ENCODE peak calls at places on chromosomes 11 and 22, in eight cellular contexts. S is esophagus squamous epithelium, C is pancreas, K is cardiac muscle cell, A is HCT116, X is thyroid gland, U is adrenal gland, Y is A549. G is an unnamed sample.

GRCh38 chr22:50060441-50061140 is 2.5 kb upstream of the TTLL8 start:
- DNase-seq in A (no peak), K (no peak), U (no peak), S (no peak), Y (no peak), C (peak; percentile 64), X (peak; percentile 11), G (no peak)

GRCh38 chr11:35304393-35304790 is 115.0 kb downstream of the SLC1A2 start:
- DNase-seq in A (no peak), X (no peak), Y (peak; percentile 24), K (no peak), U (no peak), C (no peak), S (no peak), G (no peak)

GRCh38 chr22:18997925-18998315 is 61.8 kb upstream of the PRODH start:
- DNase-seq in K (no peak), C (no peak), A (no peak), S (no peak), X (peak; percentile 71), U (no peak), Y (no peak), G (no peak)

GRCh38 chr22:29654420-29654819 is 51.0 kb downstream of the NF2 start:
- DNase-seq in U (no peak), S (no peak), Y (no peak), C (no peak), A (no peak), X (no peak), K (no peak), G (no peak)

GRCh38 chr22:46439576-46440465 is 97.6 kb downstream of the CELSR1 start:
- DNase-seq in S (no peak), A (no peak), K (no peak), X (peak; percentile 73), C (no peak), U (no peak), Y (no peak), G (no peak)

GRCh38 chr22:23180893-23181762 is 819 bp downstream of the BCR start:
- DNase-seq in Y (no peak), X (no peak), U (no peak), A (no peak), K (peak; percentile 30), S (no peak), C (peak; percentile 51), G (peak; percentile 26)

GRCh38 chr22:22130956-22131355 is 113.6 kb upstream of the VPREB1 start:
- DNase-seq in Y (no peak), C (no peak), S (no peak), X (no peak), U (no peak), K (no peak), A (no peak), G (no peak)

GRCh38 chr11:62601364-62602140 is at the start of gene MTA2:
- DNase-seq in Y (peak; percentile 87), X (peak; percentile 99), S (peak; percentile 92), C (peak; percentile 99), U (peak; percentile 98), K (peak; percentile 99), A (peak; percentile 95), G (peak; percentile 99)

GRCh38 chr22:20234314-20234682 is 33.8 kb downstream of the RTN4R start:
- DNase-seq in A (no peak), Y (no peak), C (no peak), U (no peak), S (no peak), X (no peak), K (no peak), G (no peak)

GRCh38 chr22:20233351-20234313 is 34.5 kb downstream of the RTN4R start:
- DNase-seq in S (no peak), A (no peak), K (no peak), X (no peak), U (no peak), C (no peak), Y (no peak), G (no peak)

GRCh38 chr22:20232237-20232598 is 35.9 kb downstream of the RTN4R start:
- DNase-seq in U (no peak), A (no peak), C (no peak), Y (no peak), K (no peak), S (no peak), X (no peak), G (no peak)

GRCh38 chr22:20231499-20232236 is 36.5 kb downstream of the RTN4R start:
- DNase-seq in K (no peak), X (peak; percentile 37), C (no peak), U (no peak), S (no peak), A (no peak), Y (no peak), G (no peak)

GRCh38 chr22:20232781-20233180 is 35.3 kb downstream of the RTN4R start:
- DNase-seq in K (no peak), Y (no peak), U (no peak), A (no peak), C (no peak), S (no peak), X (peak; percentile 68), G (no peak)
- H3K27ac ChIP-seq in K (no peak overlapping the region), Y (no peak overlapping the region), U (no peak overlapping the region), A (no peak overlapping the region), C (no peak overlapping the region), S (no peak overlapping the region), X (peak overlapping the region; percentile 39), G (no peak overlapping the region)

DNA sequence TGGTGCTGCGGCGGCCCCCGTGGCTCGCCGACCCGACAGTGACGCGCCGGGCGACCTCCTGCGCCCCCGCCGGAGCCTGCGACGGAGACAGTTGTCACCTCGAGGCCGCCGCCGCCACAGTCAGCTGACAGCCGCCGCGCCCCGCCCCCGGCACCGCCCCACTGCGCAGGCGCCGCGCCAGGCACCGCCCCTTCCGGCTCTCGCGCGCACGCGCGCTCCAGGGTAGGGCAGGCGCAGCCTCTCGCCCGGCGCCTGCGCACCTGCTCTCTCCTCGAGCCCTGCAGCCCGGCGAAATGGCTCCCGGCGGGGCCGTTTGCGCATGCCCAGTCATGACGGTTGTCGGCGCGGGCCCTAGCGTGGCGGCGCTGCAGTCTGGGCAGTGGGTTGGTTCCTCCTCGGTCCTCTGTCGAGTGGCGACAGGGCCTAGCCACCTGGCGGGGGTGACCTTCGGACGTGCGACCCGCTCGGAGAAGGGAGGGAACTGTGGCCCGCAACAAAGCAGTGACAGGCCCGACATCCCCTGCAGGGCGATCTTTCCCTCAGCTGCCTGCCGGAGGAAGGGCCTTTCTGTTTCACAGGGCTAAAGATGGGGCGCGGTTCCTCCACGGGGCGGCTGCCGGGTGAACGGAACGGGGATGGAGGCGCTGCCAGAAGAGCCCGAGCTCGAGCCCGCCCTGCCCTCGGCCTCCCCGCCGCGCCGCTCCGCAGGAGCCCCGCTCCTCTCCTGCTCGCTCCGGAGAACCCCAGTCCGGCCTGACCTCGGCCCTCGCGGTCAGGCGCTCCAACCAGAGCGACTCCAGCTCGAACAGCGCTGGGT is at the start of gene TOLLIP:
- DNase-seq in X (peak; percentile 93), Y (peak; percentile 99), K (peak; percentile 96), U (peak; percentile 94), S (peak; percentile 69), C (peak; percentile 97), A (peak; percentile 74), G (peak; percentile 99)
- TF ChIP-seq CTCF in X (peak; percentile 25), Y (peak; percentile 9), K (peak; percentile 18), U (no peak), S (peak; percentile 75), C (no peak), A (peak; percentile 11), G (peak; percentile 7)

DNA sequence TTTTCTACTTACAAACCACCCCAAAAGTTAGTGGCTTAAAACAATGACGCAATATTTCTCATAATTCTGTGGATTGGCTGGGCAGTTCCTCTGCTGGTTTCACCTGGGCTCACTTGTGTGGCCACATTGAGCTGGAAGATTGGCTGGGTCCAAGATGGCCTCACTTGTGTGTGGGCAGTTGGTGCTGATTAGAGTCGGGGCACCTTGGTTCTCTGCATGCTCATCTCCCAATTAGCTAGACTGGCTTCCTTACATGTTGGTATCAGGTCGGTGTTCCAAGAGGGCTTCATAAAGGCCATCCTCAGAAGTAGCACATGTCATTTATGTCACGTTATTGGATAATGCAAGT is 12.5 kb downstream of the MAML2 start:
- DNase-seq in X (no peak), Y (no peak), C (no peak), S (no peak), A (no peak), K (no peak), U (no peak), G (no peak)
- H3K4me1 ChIP-seq in X (peaks cover 30% of the 10 kb centered on the region), Y (peaks cover 41% of the 10 kb centered on the region), C (peaks cover 7% of the 10 kb centered on the region), S (peaks cover 66% of the 10 kb centered on the region), A (peaks cover 27% of the 10 kb centered on the region), K (peaks cover 28% of the 10 kb centered on the region), U (peaks cover 36% of the 10 kb centered on the region), G (no peaks in the 10 kb centered on the region)

DNA sequence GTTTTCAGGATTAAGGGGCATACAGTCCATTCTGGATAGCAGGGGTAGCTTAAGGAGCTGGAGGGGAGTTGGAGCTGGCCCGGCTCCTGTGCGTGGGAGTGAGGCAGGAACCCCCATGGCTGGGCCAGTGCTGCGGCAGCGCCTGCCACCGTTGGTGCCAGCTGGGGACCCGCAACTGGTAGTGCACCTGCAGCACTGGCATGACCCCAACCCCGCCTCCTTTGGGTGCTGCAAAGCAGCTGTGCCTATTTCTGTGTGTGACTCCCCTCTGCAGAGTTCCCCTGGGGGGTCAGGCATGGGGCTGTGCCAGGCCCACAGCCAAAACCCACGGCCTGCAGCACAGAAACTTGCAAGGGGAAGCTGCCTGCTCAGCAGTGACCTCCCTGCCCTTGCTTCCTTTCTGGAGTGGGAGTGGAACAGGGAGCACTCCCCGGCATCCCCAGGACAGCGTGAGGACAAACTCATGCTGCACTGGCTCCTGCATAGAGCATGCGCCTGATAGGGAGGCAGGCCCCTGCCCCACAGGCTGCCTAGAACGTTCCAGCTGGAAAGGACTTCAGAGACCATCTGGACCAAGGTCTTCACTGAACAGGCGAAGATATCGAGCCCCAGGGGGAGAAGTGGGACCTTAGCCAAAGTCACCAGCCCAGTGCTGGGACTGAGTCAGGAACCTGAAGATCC is 26.2 kb upstream of the RAB1B start:
- DNase-seq in A (no peak), K (no peak), C (no peak), Y (no peak), U (no peak), X (no peak), S (no peak), G (no peak)
- H3K27ac ChIP-seq in A (no peak overlapping the region), K (no peak overlapping the region), C (no peak overlapping the region), Y (no peak overlapping the region), U (no peak overlapping the region), X (no peak overlapping the region), S (no peak overlapping the region), G (no peak overlapping the region)

DNA sequence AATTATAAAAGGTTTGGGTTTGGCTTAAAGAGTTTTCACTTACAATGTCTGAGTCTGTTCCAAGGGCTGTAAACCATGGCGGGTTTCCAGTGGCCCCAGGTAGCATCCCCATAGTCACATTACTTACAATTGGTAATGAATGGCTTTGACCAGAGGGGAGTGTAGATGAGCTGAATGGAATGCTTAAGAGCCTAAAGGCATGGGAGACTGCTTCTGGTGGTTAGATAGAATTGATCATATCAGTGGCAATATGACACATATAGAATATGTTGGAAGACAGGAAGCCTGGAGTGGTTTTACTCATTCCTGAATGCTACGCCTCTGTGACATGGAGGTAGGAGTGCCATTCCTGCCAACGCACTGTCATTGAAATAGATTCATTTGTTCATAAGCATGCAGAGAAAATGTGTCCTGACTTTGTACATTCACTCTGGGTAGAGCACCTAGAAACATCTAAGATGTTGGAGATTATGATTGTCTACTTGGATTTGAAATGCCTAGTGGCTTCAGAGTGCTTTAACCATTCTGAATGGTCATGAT is 183.3 kb downstream of the BLID start:
- DNase-seq in K (no peak), S (no peak), A (no peak), U (no peak), Y (no peak), C (no peak), X (no peak), G (no peak)
- TF ChIP-seq CTCF in K (no peak), S (no peak), A (no peak), U (no peak), Y (no peak), C (no peak), X (no peak), G (no peak)

GRCh38 chr11:9498457-9499078 is 37.8 kb downstream of the ZNF143 start:
- DNase-seq in Y (no peak), K (no peak), X (no peak), U (no peak), A (no peak), C (no peak), S (no peak), G (no peak)
- H3K4me1 ChIP-seq in Y (peaks cover 12% of the 10 kb centered on the region), K (no peaks in the 10 kb centered on the region), X (no peaks in the 10 kb centered on the region), U (no peaks in the 10 kb centered on the region), A (peaks cover 4% of the 10 kb centered on the region), C (peaks cover 4% of the 10 kb centered on the region), S (no peaks in the 10 kb centered on the region), G (no peaks in the 10 kb centered on the region)